ENCODE peak calls at places on chromosomes 1 and 21, in ten cellular contexts. G is AG04450; L is H7; Y is GM23248; N is SW 1271; V is cardiac muscle cell; S is stimulated activated CD4-positive, alpha-beta T cell treated with anti-CD3 and anti-CD28 coated beads, TNF-alpha, amount 100 ng/mL, for 1 hour; F is activated T-cell treated with anti-CD3 and anti-CD28 coated beads, Interleukin-2, amount 50 U/mL, for 72 hours; I is GM12892; Q is NCI-H524 treated with DMSO at 0.1 percent for 48 hours. M is an unnamed sample.

GRCh38 chr1:22969224-22969829 is 3.3 kb downstream of the LACTBL1 start:
- DNase-seq in F (no peak), N (no peak), S (no peak), V (peak), L (no peak), I (no peak), G (peak), Y (peak), Q (peak), M (no peak)

GRCh38 chr1:171494086-171494485 is 8.8 kb downstream of the PRRC2C start:
- DNase-seq in S (no peak), L (no peak), Q (no peak), F (no peak), V (no peak), I (no peak), G (no peak), Y (no peak), N (no peak), M (no peak)

GRCh38 chr1:187513190-187513589 is 684.4 kb downstream of the PLA2G4A start:
- DNase-seq in Q (no peak), L (no peak), F (no peak), N (no peak), S (no peak), Y (peak), V (no peak), I (no peak), G (no peak), M (no peak)

GRCh38 chr1:71565267-71565666 is 484.4 kb upstream of the ZRANB2 start:
- DNase-seq in V (no peak), Y (peak), Q (no peak), F (no peak), I (no peak), S (no peak), N (no peak), G (peak), L (no peak), M (no peak)

GRCh38 chr1:50970508-50970885 is 452 bp downstream of the CDKN2C start:
- DNase-seq in F (no peak), G (no peak), I (no peak), V (no peak), Q (no peak), S (no peak), L (no peak), N (no peak), Y (peak), M (no peak)

GRCh38 chr1:229249854-229250644 is 20.9 kb upstream of the RAB4A start:
- DNase-seq in Q (no peak), V (no peak), L (no peak), I (no peak), G (no peak), Y (no peak), S (no peak), N (no peak), F (no peak), M (no peak)

GRCh38 chr1:17725084-17725718 is 29.9 kb upstream of the ACTL8 start:
- DNase-seq in V (no peak), N (no peak), Q (no peak), L (no peak), F (no peak), I (no peak), Y (peak), S (no peak), G (no peak), M (no peak)

GRCh38 chr1:61322008-61322744 is 239.8 kb downstream of the NFIA start:
- DNase-seq in N (no peak), L (no peak), V (no peak), F (peak), I (no peak), Y (no peak), G (no peak), S (no peak), Q (no peak), M (no peak)

GRCh38 chr1:201786824-201787223 is 42.1 kb upstream of the IPO9 start:
- DNase-seq in S (no peak), Q (no peak), N (no peak), V (no peak), Y (peak), I (no peak), F (no peak), L (no peak), G (no peak), M (no peak)

GRCh38 chr1:30466026-30466425 is 257.4 kb downstream of the MATN1 start:
- DNase-seq in F (no peak), S (no peak), N (no peak), G (no peak), I (no peak), Y (no peak), V (no peak), Q (no peak), L (no peak), M (no peak)

GRCh38 chr1:5551274-5551966 is 440.8 kb downstream of the NPHP4 start:
- DNase-seq in Q (no peak), V (no peak), G (no peak), Y (no peak), F (no peak), I (no peak), N (no peak), S (no peak), L (no peak), M (no peak)

GRCh38 chr1:19113362-19114092 is 96.5 kb downstream of the UBR4 start:
- DNase-seq in Q (no peak), N (peak), Y (peak), V (peak), G (no peak), I (no peak), F (peak), L (peak), S (no peak), M (peak)

GRCh38 chr1:214446772-214447556 is 104.4 kb downstream of the PTPN14 start:
- DNase-seq in S (no peak), L (peak), N (peak), Y (peak), F (no peak), I (no peak), V (no peak), Q (peak), G (peak), M (peak)

GRCh38 chr21:26067836-26068401 is 102.7 kb downstream of the APP start:
- DNase-seq in Y (no peak), N (no peak), V (peak), F (no peak), L (no peak), I (no peak), Q (no peak), G (no peak), S (no peak), M (no peak)

GRCh38 chr1:239058190-239058589 is 328.2 kb upstream of the CHRM3 start:
- DNase-seq in Y (no peak), F (no peak), S (no peak), V (no peak), I (no peak), L (no peak), Q (no peak), G (no peak), N (no peak), M (no peak)

GRCh38 chr1:15756143-15757015 is 2.2 kb upstream of the FBLIM1 start:
- DNase-seq in Q (no peak), N (no peak), L (peak), G (no peak), S (no peak), Y (peak), I (no peak), F (no peak), V (no peak), M (no peak)

GRCh38 chr1:184299076-184299790 is 87.6 kb upstream of the C1orf21 start:
- DNase-seq in Y (peak), G (peak), V (no peak), Q (peak), F (no peak), L (peak), N (no peak), S (no peak), I (no peak), M (no peak)

GRCh38 chr1:7362947-7363346 is 408.1 kb upstream of the VAMP3 start:
- DNase-seq in L (no peak), S (no peak), I (no peak), Q (no peak), V (no peak), G (no peak), N (no peak), Y (no peak), F (no peak), M (no peak)

GRCh38 chr1:51906306-51907078 is 28.0 kb upstream of the NRDC start:
- DNase-seq in I (no peak), F (no peak), Y (peak), L (no peak), G (peak), V (no peak), Q (no peak), N (no peak), S (no peak), M (no peak)

GRCh38 chr1:229623838-229624237 is 2.1 kb downstream of the TAF5L start:
- DNase-seq in Y (no peak), F (no peak), G (no peak), I (no peak), V (no peak), L (no peak), N (no peak), Q (no peak), S (no peak), M (no peak)

GRCh38 chr1:1347663-1348419 is 1.4 kb downstream of the DVL1 start:
- DNase-seq in V (peak), Y (peak), Q (no peak), N (no peak), F (no peak), I (no peak), L (peak), S (no peak), G (no peak), M (no peak)

GRCh38 chr1:233908092-233908491 is 3.6 kb downstream of the SLC35F3 start:
- DNase-seq in G (no peak), I (no peak), S (no peak), Y (no peak), L (no peak), F (no peak), V (no peak), Q (no peak), N (no peak), M (no peak)

GRCh38 chr1:70877343-70877742 is 170.3 kb downstream of the PTGER3 start:
- DNase-seq in V (no peak), G (no peak), F (no peak), S (no peak), N (no peak), Y (no peak), Q (no peak), L (no peak), I (no peak), M (no peak)

GRCh38 chr1:172761581-172762025 is 102.7 kb downstream of the FASLG start:
- DNase-seq in V (no peak), Q (no peak), L (no peak), Y (peak), G (no peak), F (no peak), I (no peak), S (no peak), N (no peak), M (no peak)

GRCh38 chr1:92446990-92447681 is 39.6 kb downstream of the GFI1 start:
- DNase-seq in F (no peak), V (peak), Y (peak), L (peak), Q (no peak), G (no peak), N (no peak), S (no peak), I (no peak), M (no peak)

GRCh38 chr1:11338351-11338809 is 65.4 kb downstream of the UBIAD1 start:
- DNase-seq in F (no peak), N (no peak), I (no peak), V (no peak), Q (no peak), S (no peak), G (no peak), L (no peak), Y (no peak), M (no peak)

GRCh38 chr1:162690672-162691434 is 58.6 kb downstream of the DDR2 start:
- DNase-seq in Y (peak), I (no peak), F (no peak), S (no peak), L (peak), V (peak), G (peak), N (no peak), Q (no peak), M (peak)

GRCh38 chr1:92940541-92940940 is 20.7 kb downstream of the DIPK1A start:
- DNase-seq in I (no peak), L (no peak), Y (peak), N (no peak), F (no peak), S (no peak), G (no peak), Q (no peak), V (no peak), M (no peak)

GRCh38 chr1:200351826-200352549 is 57.8 kb downstream of the ZNF281 start:
- DNase-seq in L (no peak), G (peak), N (no peak), F (no peak), Y (peak), I (no peak), S (no peak), V (no peak), Q (no peak), M (no peak)

GRCh38 chr21:41396452-41397107 is 29.5 kb upstream of the MX1 start:
- DNase-seq in S (no peak), G (no peak), Y (peak), F (no peak), Q (no peak), V (no peak), N (no peak), I (no peak), L (no peak), M (no peak)

GRCh38 chr1:17007121-17007520 is 4.6 kb downstream of the ATP13A2 start:
- DNase-seq in Q (no peak), V (no peak), F (no peak), N (no peak), S (no peak), I (no peak), L (peak), G (no peak), Y (no peak), M (no peak)

GRCh38 chr1:31216016-31216415 is 23.7 kb downstream of the NKAIN1 start:
- DNase-seq in Q (no peak), F (no peak), V (peak), G (no peak), Y (peak), L (no peak), N (no peak), I (no peak), S (no peak), M (peak)

GRCh38 chr1:36096500-36097412 is 8.1 kb downstream of the ADPRS start:
- DNase-seq in L (peak), G (no peak), Y (peak), S (no peak), Q (peak), V (peak), N (no peak), F (no peak), I (no peak), M (peak)

GRCh38 chr1:35505911-35506798 is 51.0 kb downstream of the KIAA0319L start:
- DNase-seq in G (peak), Y (peak), N (no peak), S (no peak), F (peak), V (no peak), L (no peak), Q (no peak), I (no peak), M (no peak)

GRCh38 chr1:228095938-228096337 is 7.2 kb downstream of the C1orf35 start:
- DNase-seq in I (peak), S (no peak), N (no peak), L (peak), V (no peak), Q (no peak), Y (peak), F (no peak), G (no peak), M (no peak)

GRCh38 chr1:222240536-222241181 is 307.2 kb downstream of the HHIPL2 start:
- DNase-seq in N (no peak), I (no peak), F (no peak), L (no peak), S (no peak), G (peak), Y (peak), V (no peak), Q (no peak), M (no peak)

GRCh38 chr1:159800177-159800935 is 1.8 kb upstream of the FCRL6 start:
- DNase-seq in F (peak), V (no peak), L (no peak), Y (peak), I (no peak), Q (no peak), S (no peak), G (no peak), N (no peak), M (no peak)

GRCh38 chr1:40582121-40582520 is 50.7 kb downstream of the ZNF684 start:
- DNase-seq in Y (no peak), N (no peak), L (no peak), S (no peak), F (no peak), V (no peak), I (no peak), G (no peak), Q (no peak), M (no peak)

M was measured in NT2/D1.